ENCODE peak calls at places on chromosomes 6 and 20, in ten cellular contexts. One of them, this sample, is unnamed.

GRCh38 chr6:43060755-43061633 is 1.6 kb downstream of the KLC4 start:
- DNase-seq in activated T-cell treated with anti-CD3 and anti-CD28 coated beads, Interleukin-2, amount 50 U/mL, for 1 hour: no peak
- DNase-seq in AG08395: no peak
- DNase-seq in transverse colon: no peak
- DNase-seq in stimulated activated CD4-positive, alpha-beta T cell treated with anti-CD3 and anti-CD28 coated beads, Interleukin-1b, Interleukin-23, amount 100 ng/mL, for 24 hours: no peak
- DNase-seq in hypothalamus: no peak
- DNase-seq in HS-5: no peak
- DNase-seq in AG04450: no peak
- DNase-seq in vagina: no peak
- DNase-seq in cardiac muscle cell: no peak
- DNase-seq in this sample: no peak

GRCh38 chr6:46327769-46328168 is 157.0 kb upstream of the ENPP5 start:
- DNase-seq in AG08395: no peak
- DNase-seq in activated T-cell treated with anti-CD3 and anti-CD28 coated beads, Interleukin-2, amount 50 U/mL, for 1 hour: no peak
- DNase-seq in AG04450: no peak
- DNase-seq in cardiac muscle cell: no peak
- DNase-seq in hypothalamus: no peak
- DNase-seq in HS-5: no peak
- DNase-seq in vagina: no peak
- DNase-seq in transverse colon: peak; percentile 21
- DNase-seq in stimulated activated CD4-positive, alpha-beta T cell treated with anti-CD3 and anti-CD28 coated beads, Interleukin-1b, Interleukin-23, amount 100 ng/mL, for 24 hours: no peak
- DNase-seq in this sample: no peak

GRCh38 chr20:5484346-5484745 is 167.6 kb upstream of the PROKR2 start:
- DNase-seq in vagina: no peak
- DNase-seq in activated T-cell treated with anti-CD3 and anti-CD28 coated beads, Interleukin-2, amount 50 U/mL, for 1 hour: no peak
- DNase-seq in AG04450: no peak
- DNase-seq in AG08395: no peak
- DNase-seq in transverse colon: no peak
- DNase-seq in hypothalamus: no peak
- DNase-seq in cardiac muscle cell: no peak
- DNase-seq in stimulated activated CD4-positive, alpha-beta T cell treated with anti-CD3 and anti-CD28 coated beads, Interleukin-1b, Interleukin-23, amount 100 ng/mL, for 24 hours: no peak
- DNase-seq in HS-5: no peak
- DNase-seq in this sample: peak; percentile 7

GRCh38 chr6:4303638-4304037 is 168.3 kb upstream of the ECI2 start:
- DNase-seq in AG08395: no peak
- DNase-seq in AG04450: no peak
- DNase-seq in stimulated activated CD4-positive, alpha-beta T cell treated with anti-CD3 and anti-CD28 coated beads, Interleukin-1b, Interleukin-23, amount 100 ng/mL, for 24 hours: no peak
- DNase-seq in hypothalamus: no peak
- DNase-seq in activated T-cell treated with anti-CD3 and anti-CD28 coated beads, Interleukin-2, amount 50 U/mL, for 1 hour: no peak
- DNase-seq in cardiac muscle cell: no peak
- DNase-seq in HS-5: no peak
- DNase-seq in vagina: no peak
- DNase-seq in transverse colon: no peak
- DNase-seq in this sample: no peak

GRCh38 chr6:142165227-142165626 is 18.2 kb downstream of the VTA1 start:
- DNase-seq in transverse colon: no peak
- DNase-seq in activated T-cell treated with anti-CD3 and anti-CD28 coated beads, Interleukin-2, amount 50 U/mL, for 1 hour: no peak
- DNase-seq in stimulated activated CD4-positive, alpha-beta T cell treated with anti-CD3 and anti-CD28 coated beads, Interleukin-1b, Interleukin-23, amount 100 ng/mL, for 24 hours: no peak
- DNase-seq in AG08395: no peak
- DNase-seq in vagina: no peak
- DNase-seq in cardiac muscle cell: no peak
- DNase-seq in hypothalamus: no peak
- DNase-seq in HS-5: no peak
- DNase-seq in AG04450: no peak
- DNase-seq in this sample: no peak

GRCh38 chr6:99736302-99736701 is 129.7 kb downstream of the PRDM13 start:
- DNase-seq in cardiac muscle cell: no peak
- DNase-seq in hypothalamus: no peak
- DNase-seq in HS-5: no peak
- DNase-seq in stimulated activated CD4-positive, alpha-beta T cell treated with anti-CD3 and anti-CD28 coated beads, Interleukin-1b, Interleukin-23, amount 100 ng/mL, for 24 hours: no peak
- DNase-seq in AG04450: no peak
- DNase-seq in activated T-cell treated with anti-CD3 and anti-CD28 coated beads, Interleukin-2, amount 50 U/mL, for 1 hour: no peak
- DNase-seq in vagina: no peak
- DNase-seq in AG08395: no peak
- DNase-seq in transverse colon: no peak
- DNase-seq in this sample: peak; percentile 1

GRCh38 chr6:46899636-46900035 is 22.1 kb downstream of the ADGRF5 start:
- DNase-seq in transverse colon: no peak
- DNase-seq in AG04450: no peak
- DNase-seq in HS-5: no peak
- DNase-seq in cardiac muscle cell: no peak
- DNase-seq in hypothalamus: no peak
- DNase-seq in vagina: no peak
- DNase-seq in activated T-cell treated with anti-CD3 and anti-CD28 coated beads, Interleukin-2, amount 50 U/mL, for 1 hour: no peak
- DNase-seq in AG08395: no peak
- DNase-seq in stimulated activated CD4-positive, alpha-beta T cell treated with anti-CD3 and anti-CD28 coated beads, Interleukin-1b, Interleukin-23, amount 100 ng/mL, for 24 hours: no peak
- DNase-seq in this sample: no peak

GRCh38 chr20:21225215-21225947 is 77.8 kb upstream of the XRN2 start:
- DNase-seq in stimulated activated CD4-positive, alpha-beta T cell treated with anti-CD3 and anti-CD28 coated beads, Interleukin-1b, Interleukin-23, amount 100 ng/mL, for 24 hours: no peak
- DNase-seq in AG04450: no peak
- DNase-seq in hypothalamus: no peak
- DNase-seq in AG08395: no peak
- DNase-seq in transverse colon: no peak
- DNase-seq in activated T-cell treated with anti-CD3 and anti-CD28 coated beads, Interleukin-2, amount 50 U/mL, for 1 hour: no peak
- DNase-seq in HS-5: no peak
- DNase-seq in cardiac muscle cell: no peak
- DNase-seq in vagina: no peak
- DNase-seq in this sample: no peak

GRCh38 chr20:46631212-46631869 is 19.9 kb downstream of the SLC13A3 start:
- DNase-seq in HS-5: no peak
- DNase-seq in transverse colon: no peak
- DNase-seq in activated T-cell treated with anti-CD3 and anti-CD28 coated beads, Interleukin-2, amount 50 U/mL, for 1 hour: no peak
- DNase-seq in cardiac muscle cell: no peak
- DNase-seq in vagina: no peak
- DNase-seq in AG08395: no peak
- DNase-seq in AG04450: no peak
- DNase-seq in stimulated activated CD4-positive, alpha-beta T cell treated with anti-CD3 and anti-CD28 coated beads, Interleukin-1b, Interleukin-23, amount 100 ng/mL, for 24 hours: no peak
- DNase-seq in hypothalamus: no peak
- DNase-seq in this sample: no peak

GRCh38 chr20:219290-220115 is 7.6 kb upstream of the DEFB129 start:
- DNase-seq in HS-5: no peak
- DNase-seq in cardiac muscle cell: peak; percentile 6
- DNase-seq in hypothalamus: no peak
- DNase-seq in AG04450: no peak
- DNase-seq in vagina: no peak
- DNase-seq in stimulated activated CD4-positive, alpha-beta T cell treated with anti-CD3 and anti-CD28 coated beads, Interleukin-1b, Interleukin-23, amount 100 ng/mL, for 24 hours: no peak
- DNase-seq in AG08395: no peak
- DNase-seq in transverse colon: no peak
- DNase-seq in activated T-cell treated with anti-CD3 and anti-CD28 coated beads, Interleukin-2, amount 50 U/mL, for 1 hour: no peak
- DNase-seq in this sample: peak; percentile 6

GRCh38 chr6:41375598-41376151 is 40.3 kb downstream of the NCR2 start:
- DNase-seq in vagina: no peak
- DNase-seq in hypothalamus: no peak
- DNase-seq in AG08395: no peak
- DNase-seq in cardiac muscle cell: peak; percentile 9
- DNase-seq in AG04450: no peak
- DNase-seq in stimulated activated CD4-positive, alpha-beta T cell treated with anti-CD3 and anti-CD28 coated beads, Interleukin-1b, Interleukin-23, amount 100 ng/mL, for 24 hours: no peak
- DNase-seq in HS-5: no peak
- DNase-seq in activated T-cell treated with anti-CD3 and anti-CD28 coated beads, Interleukin-2, amount 50 U/mL, for 1 hour: no peak
- DNase-seq in transverse colon: no peak
- DNase-seq in this sample: no peak

GRCh38 chr20:62367136-62367482 is at the start of gene LAMA5:
- DNase-seq in vagina: no peak
- DNase-seq in AG08395: peak; percentile 68
- DNase-seq in activated T-cell treated with anti-CD3 and anti-CD28 coated beads, Interleukin-2, amount 50 U/mL, for 1 hour: peak; percentile 30
- DNase-seq in stimulated activated CD4-positive, alpha-beta T cell treated with anti-CD3 and anti-CD28 coated beads, Interleukin-1b, Interleukin-23, amount 100 ng/mL, for 24 hours: no peak
- DNase-seq in AG04450: no peak
- DNase-seq in hypothalamus: no peak
- DNase-seq in transverse colon: peak; percentile 69
- DNase-seq in HS-5: no peak
- DNase-seq in cardiac muscle cell: peak; percentile 87
- DNase-seq in this sample: peak; percentile 70

GRCh38 chr20:12414446-12415274 is 497.0 kb downstream of the BTBD3 start:
- DNase-seq in transverse colon: no peak
- DNase-seq in AG08395: peak; percentile 2
- DNase-seq in AG04450: no peak
- DNase-seq in vagina: no peak
- DNase-seq in HS-5: no peak
- DNase-seq in cardiac muscle cell: peak; percentile 19
- DNase-seq in stimulated activated CD4-positive, alpha-beta T cell treated with anti-CD3 and anti-CD28 coated beads, Interleukin-1b, Interleukin-23, amount 100 ng/mL, for 24 hours: no peak
- DNase-seq in activated T-cell treated with anti-CD3 and anti-CD28 coated beads, Interleukin-2, amount 50 U/mL, for 1 hour: no peak
- DNase-seq in hypothalamus: no peak
- DNase-seq in this sample: no peak

GRCh38 chr6:115643762-115644161 is 416.9 kb downstream of the FRK start:
- DNase-seq in AG04450: peak; percentile 10
- DNase-seq in activated T-cell treated with anti-CD3 and anti-CD28 coated beads, Interleukin-2, amount 50 U/mL, for 1 hour: no peak
- DNase-seq in AG08395: peak; percentile 7
- DNase-seq in stimulated activated CD4-positive, alpha-beta T cell treated with anti-CD3 and anti-CD28 coated beads, Interleukin-1b, Interleukin-23, amount 100 ng/mL, for 24 hours: no peak
- DNase-seq in cardiac muscle cell: no peak
- DNase-seq in HS-5: peak; percentile 2
- DNase-seq in hypothalamus: no peak
- DNase-seq in transverse colon: no peak
- DNase-seq in vagina: no peak
- DNase-seq in this sample: peak; percentile 3

GRCh38 chr6:12570461-12571030 is 146.0 kb upstream of the PHACTR1 start:
- DNase-seq in AG08395: peak; percentile 65
- DNase-seq in vagina: no peak
- DNase-seq in hypothalamus: no peak
- DNase-seq in transverse colon: no peak
- DNase-seq in cardiac muscle cell: no peak
- DNase-seq in HS-5: no peak
- DNase-seq in stimulated activated CD4-positive, alpha-beta T cell treated with anti-CD3 and anti-CD28 coated beads, Interleukin-1b, Interleukin-23, amount 100 ng/mL, for 24 hours: no peak
- DNase-seq in activated T-cell treated with anti-CD3 and anti-CD28 coated beads, Interleukin-2, amount 50 U/mL, for 1 hour: no peak
- DNase-seq in AG04450: no peak
- DNase-seq in this sample: no peak

GRCh38 chr20:63090682-63091571 is 84.2 kb upstream of the BHLHE23 start:
- DNase-seq in cardiac muscle cell: no peak
- DNase-seq in AG08395: no peak
- DNase-seq in HS-5: no peak
- DNase-seq in transverse colon: peak; percentile 22
- DNase-seq in AG04450: no peak
- DNase-seq in stimulated activated CD4-positive, alpha-beta T cell treated with anti-CD3 and anti-CD28 coated beads, Interleukin-1b, Interleukin-23, amount 100 ng/mL, for 24 hours: no peak
- DNase-seq in activated T-cell treated with anti-CD3 and anti-CD28 coated beads, Interleukin-2, amount 50 U/mL, for 1 hour: no peak
- DNase-seq in hypothalamus: no peak
- DNase-seq in vagina: no peak
- DNase-seq in this sample: peak; percentile 43

GRCh38 chr6:130993292-130993765 is 69.7 kb downstream of the EPB41L2 start:
- DNase-seq in stimulated activated CD4-positive, alpha-beta T cell treated with anti-CD3 and anti-CD28 coated beads, Interleukin-1b, Interleukin-23, amount 100 ng/mL, for 24 hours: no peak
- DNase-seq in transverse colon: no peak
- DNase-seq in hypothalamus: no peak
- DNase-seq in HS-5: no peak
- DNase-seq in activated T-cell treated with anti-CD3 and anti-CD28 coated beads, Interleukin-2, amount 50 U/mL, for 1 hour: no peak
- DNase-seq in vagina: no peak
- DNase-seq in AG08395: no peak
- DNase-seq in AG04450: no peak
- DNase-seq in cardiac muscle cell: no peak
- DNase-seq in this sample: no peak

GRCh38 chr6:37155394-37156312 is 14.3 kb upstream of the PIM1 start:
- DNase-seq in transverse colon: peak; percentile 78
- DNase-seq in vagina: no peak
- DNase-seq in AG08395: no peak
- DNase-seq in hypothalamus: no peak
- DNase-seq in HS-5: no peak
- DNase-seq in AG04450: no peak
- DNase-seq in activated T-cell treated with anti-CD3 and anti-CD28 coated beads, Interleukin-2, amount 50 U/mL, for 1 hour: no peak
- DNase-seq in cardiac muscle cell: no peak
- DNase-seq in stimulated activated CD4-positive, alpha-beta T cell treated with anti-CD3 and anti-CD28 coated beads, Interleukin-1b, Interleukin-23, amount 100 ng/mL, for 24 hours: no peak
- DNase-seq in this sample: peak; percentile 28

GRCh38 chr6:154448448-154449096 is 61.9 kb downstream of the CNKSR3 start:
- DNase-seq in AG08395: peak; percentile 74
- DNase-seq in transverse colon: peak; percentile 30
- DNase-seq in HS-5: no peak
- DNase-seq in cardiac muscle cell: peak; percentile 47
- DNase-seq in activated T-cell treated with anti-CD3 and anti-CD28 coated beads, Interleukin-2, amount 50 U/mL, for 1 hour: no peak
- DNase-seq in stimulated activated CD4-positive, alpha-beta T cell treated with anti-CD3 and anti-CD28 coated beads, Interleukin-1b, Interleukin-23, amount 100 ng/mL, for 24 hours: no peak
- DNase-seq in vagina: no peak
- DNase-seq in AG04450: peak; percentile 86
- DNase-seq in hypothalamus: no peak
- DNase-seq in this sample: peak; percentile 28

GRCh38 chr6:43758617-43759050 is 11.4 kb upstream of the VEGFA start:
- DNase-seq in cardiac muscle cell: peak; percentile 75
- DNase-seq in activated T-cell treated with anti-CD3 and anti-CD28 coated beads, Interleukin-2, amount 50 U/mL, for 1 hour: no peak
- DNase-seq in vagina: no peak
- DNase-seq in AG04450: no peak
- DNase-seq in transverse colon: no peak
- DNase-seq in hypothalamus: no peak
- DNase-seq in HS-5: no peak
- DNase-seq in stimulated activated CD4-positive, alpha-beta T cell treated with anti-CD3 and anti-CD28 coated beads, Interleukin-1b, Interleukin-23, amount 100 ng/mL, for 24 hours: no peak
- DNase-seq in AG08395: no peak
- DNase-seq in this sample: peak; percentile 63

GRCh38 chr6:74735304-74735703 is 470.5 kb downstream of the COL12A1 start:
- DNase-seq in HS-5: peak; percentile 92
- DNase-seq in cardiac muscle cell: no peak
- DNase-seq in hypothalamus: no peak
- DNase-seq in AG04450: peak; percentile 74
- DNase-seq in activated T-cell treated with anti-CD3 and anti-CD28 coated beads, Interleukin-2, amount 50 U/mL, for 1 hour: no peak
- DNase-seq in stimulated activated CD4-positive, alpha-beta T cell treated with anti-CD3 and anti-CD28 coated beads, Interleukin-1b, Interleukin-23, amount 100 ng/mL, for 24 hours: no peak
- DNase-seq in vagina: no peak
- DNase-seq in transverse colon: no peak
- DNase-seq in AG08395: peak; percentile 73
- DNase-seq in this sample: no peak

GRCh38 chr6:155313602-155314091 is 637 bp downstream of the TFB1M start:
- DNase-seq in activated T-cell treated with anti-CD3 and anti-CD28 coated beads, Interleukin-2, amount 50 U/mL, for 1 hour: no peak
- DNase-seq in AG08395: no peak
- DNase-seq in transverse colon: no peak
- DNase-seq in hypothalamus: no peak
- DNase-seq in cardiac muscle cell: peak; percentile 10
- DNase-seq in stimulated activated CD4-positive, alpha-beta T cell treated with anti-CD3 and anti-CD28 coated beads, Interleukin-1b, Interleukin-23, amount 100 ng/mL, for 24 hours: no peak
- DNase-seq in vagina: no peak
- DNase-seq in HS-5: peak; percentile 16
- DNase-seq in AG04450: no peak
- DNase-seq in this sample: peak; percentile 65

GRCh38 chr6:3157151-3157933 is at the start of gene TUBB2A:
- DNase-seq in hypothalamus: peak; percentile 60
- DNase-seq in AG04450: peak; percentile 38
- DNase-seq in transverse colon: peak; percentile 86
- DNase-seq in activated T-cell treated with anti-CD3 and anti-CD28 coated beads, Interleukin-2, amount 50 U/mL, for 1 hour: peak; percentile 95
- DNase-seq in cardiac muscle cell: peak; percentile 80
- DNase-seq in AG08395: peak; percentile 97
- DNase-seq in vagina: no peak
- DNase-seq in HS-5: no peak
- DNase-seq in stimulated activated CD4-positive, alpha-beta T cell treated with anti-CD3 and anti-CD28 coated beads, Interleukin-1b, Interleukin-23, amount 100 ng/mL, for 24 hours: peak; percentile 55
- DNase-seq in this sample: peak; percentile 85

GRCh38 chr6:14459315-14459714 is 341.7 kb downstream of the CD83 start:
- DNase-seq in stimulated activated CD4-positive, alpha-beta T cell treated with anti-CD3 and anti-CD28 coated beads, Interleukin-1b, Interleukin-23, amount 100 ng/mL, for 24 hours: no peak
- DNase-seq in hypothalamus: no peak
- DNase-seq in AG08395: no peak
- DNase-seq in cardiac muscle cell: no peak
- DNase-seq in activated T-cell treated with anti-CD3 and anti-CD28 coated beads, Interleukin-2, amount 50 U/mL, for 1 hour: no peak
- DNase-seq in vagina: no peak
- DNase-seq in transverse colon: no peak
- DNase-seq in AG04450: no peak
- DNase-seq in HS-5: no peak
- DNase-seq in this sample: no peak

GRCh38 chr6:161369339-161369738 is 95.5 kb upstream of the AGPAT4 start:
- DNase-seq in HS-5: peak; percentile 78
- DNase-seq in AG08395: peak; percentile 79
- DNase-seq in cardiac muscle cell: no peak
- DNase-seq in transverse colon: peak; percentile 47
- DNase-seq in vagina: no peak
- DNase-seq in hypothalamus: no peak
- DNase-seq in activated T-cell treated with anti-CD3 and anti-CD28 coated beads, Interleukin-2, amount 50 U/mL, for 1 hour: no peak
- DNase-seq in AG04450: peak; percentile 44
- DNase-seq in stimulated activated CD4-positive, alpha-beta T cell treated with anti-CD3 and anti-CD28 coated beads, Interleukin-1b, Interleukin-23, amount 100 ng/mL, for 24 hours: no peak
- DNase-seq in this sample: no peak

GRCh38 chr20:50982372-50982771 is 23.8 kb downstream of the MOCS3 start:
- DNase-seq in stimulated activated CD4-positive, alpha-beta T cell treated with anti-CD3 and anti-CD28 coated beads, Interleukin-1b, Interleukin-23, amount 100 ng/mL, for 24 hours: no peak
- DNase-seq in transverse colon: peak; percentile 67
- DNase-seq in cardiac muscle cell: no peak
- DNase-seq in AG08395: peak; percentile 82
- DNase-seq in hypothalamus: no peak
- DNase-seq in AG04450: no peak
- DNase-seq in activated T-cell treated with anti-CD3 and anti-CD28 coated beads, Interleukin-2, amount 50 U/mL, for 1 hour: no peak
- DNase-seq in HS-5: no peak
- DNase-seq in vagina: no peak
- DNase-seq in this sample: peak; percentile 33

GRCh38 chr6:154292855-154293519 is 63.6 kb downstream of the IPCEF1 start:
- DNase-seq in HS-5: peak; percentile 49
- DNase-seq in cardiac muscle cell: no peak
- DNase-seq in activated T-cell treated with anti-CD3 and anti-CD28 coated beads, Interleukin-2, amount 50 U/mL, for 1 hour: no peak
- DNase-seq in vagina: no peak
- DNase-seq in AG08395: peak; percentile 66
- DNase-seq in transverse colon: no peak
- DNase-seq in AG04450: peak; percentile 68
- DNase-seq in stimulated activated CD4-positive, alpha-beta T cell treated with anti-CD3 and anti-CD28 coated beads, Interleukin-1b, Interleukin-23, amount 100 ng/mL, for 24 hours: no peak
- DNase-seq in hypothalamus: no peak
- DNase-seq in this sample: no peak

GRCh38 chr20:39874049-39874893 is 814.8 kb downstream of the MAFB start:
- DNase-seq in AG04450: peak; percentile 73
- DNase-seq in vagina: no peak
- DNase-seq in AG08395: peak; percentile 83
- DNase-seq in activated T-cell treated with anti-CD3 and anti-CD28 coated beads, Interleukin-2, amount 50 U/mL, for 1 hour: no peak
- DNase-seq in stimulated activated CD4-positive, alpha-beta T cell treated with anti-CD3 and anti-CD28 coated beads, Interleukin-1b, Interleukin-23, amount 100 ng/mL, for 24 hours: no peak
- DNase-seq in hypothalamus: peak; percentile 3
- DNase-seq in HS-5: no peak
- DNase-seq in transverse colon: peak; percentile 72
- DNase-seq in cardiac muscle cell: peak; percentile 81
- DNase-seq in this sample: peak; percentile 69